ENCODE peak calls at places on chromosomes 6 and 20, in seven cellular contexts. One of them, this sample, is unnamed.

GRCh38 chr6:87705070-87705691 is 3.1 kb upstream of the AKIRIN2 start:
- DNase-seq in heart left ventricle: no peak
- DNase-seq in transverse colon: no peak
- DNase-seq in HCT116: no peak
- DNase-seq in IMR-90: peak; percentile 80
- DNase-seq in A549: peak; percentile 41
- DNase-seq in sigmoid colon: no peak
- DNase-seq in this sample: no peak

GRCh38 chr6:34475167-34476047 is 9.5 kb downstream of the PACSIN1 start:
- DNase-seq in heart left ventricle: no peak
- DNase-seq in transverse colon: no peak
- DNase-seq in HCT116: no peak
- DNase-seq in IMR-90: peak; percentile 43
- DNase-seq in A549: no peak
- DNase-seq in sigmoid colon: no peak
- DNase-seq in this sample: no peak

GRCh38 chr6:161137320-161137719 is 136.5 kb downstream of the AGPAT4 start:
- DNase-seq in heart left ventricle: no peak
- DNase-seq in transverse colon: no peak
- DNase-seq in HCT116: no peak
- DNase-seq in IMR-90: no peak
- DNase-seq in A549: no peak
- DNase-seq in sigmoid colon: no peak
- DNase-seq in this sample: peak; percentile 56

GRCh38 chr6:105620878-105621277 is 218.0 kb upstream of the PREP start:
- DNase-seq in heart left ventricle: no peak
- DNase-seq in transverse colon: no peak
- DNase-seq in HCT116: no peak
- DNase-seq in IMR-90: peak; percentile 40
- DNase-seq in A549: no peak
- DNase-seq in sigmoid colon: no peak
- DNase-seq in this sample: no peak

GRCh38 chr6:27168108-27168507 is 79.4 kb upstream of the PRSS16 start:
- DNase-seq in heart left ventricle: no peak
- DNase-seq in transverse colon: no peak
- DNase-seq in HCT116: no peak
- DNase-seq in IMR-90: peak; percentile 94
- DNase-seq in A549: no peak
- DNase-seq in sigmoid colon: no peak
- DNase-seq in this sample: no peak

GRCh38 chr6:340991-341827 is 48.9 kb downstream of the DUSP22 start:
- DNase-seq in heart left ventricle: no peak
- DNase-seq in transverse colon: peak; percentile 62
- DNase-seq in HCT116: no peak
- DNase-seq in IMR-90: no peak
- DNase-seq in A549: no peak
- DNase-seq in sigmoid colon: no peak
- DNase-seq in this sample: no peak

GRCh38 chr6:71400852-71401251 is 112.2 kb downstream of the OGFRL1 start:
- DNase-seq in heart left ventricle: no peak
- DNase-seq in transverse colon: no peak
- DNase-seq in HCT116: no peak
- DNase-seq in IMR-90: peak; percentile 29
- DNase-seq in A549: no peak
- DNase-seq in sigmoid colon: no peak
- DNase-seq in this sample: no peak

GRCh38 chr20:46034039-46034438 is 5.0 kb downstream of the SLC12A5 start:
- DNase-seq in heart left ventricle: no peak
- DNase-seq in transverse colon: no peak
- DNase-seq in HCT116: no peak
- DNase-seq in IMR-90: no peak
- DNase-seq in A549: no peak
- DNase-seq in sigmoid colon: no peak
- DNase-seq in this sample: no peak

GRCh38 chr20:39291301-39291700 is 329.2 kb downstream of the DHX35 start:
- DNase-seq in heart left ventricle: no peak
- DNase-seq in transverse colon: no peak
- DNase-seq in HCT116: no peak
- DNase-seq in IMR-90: no peak
- DNase-seq in A549: no peak
- DNase-seq in sigmoid colon: no peak
- DNase-seq in this sample: no peak

GRCh38 chr6:37210313-37210898 is 40.5 kb downstream of the PIM1 start:
- DNase-seq in heart left ventricle: peak; percentile 75
- DNase-seq in transverse colon: peak; percentile 84
- DNase-seq in HCT116: peak; percentile 72
- DNase-seq in IMR-90: peak; percentile 85
- DNase-seq in A549: peak; percentile 49
- DNase-seq in sigmoid colon: peak; percentile 85
- DNase-seq in this sample: no peak

GRCh38 chr6:12804967-12805645 is 88.5 kb downstream of the PHACTR1 start:
- DNase-seq in heart left ventricle: no peak
- DNase-seq in transverse colon: no peak
- DNase-seq in HCT116: no peak
- DNase-seq in IMR-90: no peak
- DNase-seq in A549: no peak
- DNase-seq in sigmoid colon: no peak
- DNase-seq in this sample: no peak

GRCh38 chr6:136015531-136015930 is 164.0 kb downstream of the PDE7B start:
- DNase-seq in heart left ventricle: no peak
- DNase-seq in transverse colon: no peak
- DNase-seq in HCT116: no peak
- DNase-seq in IMR-90: peak; percentile 55
- DNase-seq in A549: no peak
- DNase-seq in sigmoid colon: no peak
- DNase-seq in this sample: no peak

GRCh38 chr6:82182756-82183155 is 64.8 kb downstream of the IBTK start:
- DNase-seq in heart left ventricle: no peak
- DNase-seq in transverse colon: no peak
- DNase-seq in HCT116: no peak
- DNase-seq in IMR-90: peak; percentile 70
- DNase-seq in A549: no peak
- DNase-seq in sigmoid colon: no peak
- DNase-seq in this sample: no peak

GRCh38 chr6:167799033-167799933 is 27.4 kb upstream of the AFDN start:
- DNase-seq in heart left ventricle: no peak
- DNase-seq in transverse colon: no peak
- DNase-seq in HCT116: no peak
- DNase-seq in IMR-90: no peak
- DNase-seq in A549: no peak
- DNase-seq in sigmoid colon: no peak
- DNase-seq in this sample: no peak

GRCh38 chr20:34312024-34312460 is 8.9 kb upstream of the AHCY start:
- DNase-seq in heart left ventricle: no peak
- DNase-seq in transverse colon: no peak
- DNase-seq in HCT116: no peak
- DNase-seq in IMR-90: no peak
- DNase-seq in A549: no peak
- DNase-seq in sigmoid colon: no peak
- DNase-seq in this sample: no peak

GRCh38 chr6:75602164-75602896 is 650 bp downstream of the SENP6 start:
- DNase-seq in heart left ventricle: peak; percentile 58
- DNase-seq in transverse colon: peak; percentile 33
- DNase-seq in HCT116: peak; percentile 15
- DNase-seq in IMR-90: peak; percentile 42
- DNase-seq in A549: no peak
- DNase-seq in sigmoid colon: peak; percentile 72
- DNase-seq in this sample: no peak

GRCh38 chr20:34705383-34706021 is 1.4 kb downstream of the TP53INP2 start:
- DNase-seq in heart left ventricle: peak; percentile 61
- DNase-seq in transverse colon: peak; percentile 67
- DNase-seq in HCT116: no peak
- DNase-seq in IMR-90: peak; percentile 23
- DNase-seq in A549: peak; percentile 37
- DNase-seq in sigmoid colon: no peak
- DNase-seq in this sample: no peak

GRCh38 chr6:107045733-107046312 is 17.8 kb downstream of the MTRES1 start:
- DNase-seq in heart left ventricle: no peak
- DNase-seq in transverse colon: no peak
- DNase-seq in HCT116: no peak
- DNase-seq in IMR-90: no peak
- DNase-seq in A549: no peak
- DNase-seq in sigmoid colon: no peak
- DNase-seq in this sample: no peak

GRCh38 chr20:1313236-1313964 is 15.5 kb downstream of the SDCBP2 start:
- DNase-seq in heart left ventricle: peak; percentile 83
- DNase-seq in transverse colon: peak; percentile 73
- DNase-seq in HCT116: peak; percentile 49
- DNase-seq in IMR-90: peak; percentile 71
- DNase-seq in A549: peak; percentile 75
- DNase-seq in sigmoid colon: peak; percentile 88
- DNase-seq in this sample: no peak

GRCh38 chr20:24158271-24158670 is 169.7 kb upstream of the GGTLC1 start:
- DNase-seq in heart left ventricle: no peak
- DNase-seq in transverse colon: no peak
- DNase-seq in HCT116: no peak
- DNase-seq in IMR-90: no peak
- DNase-seq in A549: no peak
- DNase-seq in sigmoid colon: no peak
- DNase-seq in this sample: no peak

GRCh38 chr20:376750-377149 is 3.8 kb upstream of the TRIB3 start:
- DNase-seq in heart left ventricle: no peak
- DNase-seq in transverse colon: no peak
- DNase-seq in HCT116: no peak
- DNase-seq in IMR-90: no peak
- DNase-seq in A549: no peak
- DNase-seq in sigmoid colon: no peak
- DNase-seq in this sample: no peak

GRCh38 chr6:24859132-24859531 is 60.4 kb upstream of the ARMH2 start:
- DNase-seq in heart left ventricle: no peak
- DNase-seq in transverse colon: no peak
- DNase-seq in HCT116: no peak
- DNase-seq in IMR-90: no peak
- DNase-seq in A549: no peak
- DNase-seq in sigmoid colon: no peak
- DNase-seq in this sample: no peak

GRCh38 chr20:55632592-55632991 is 372.7 kb downstream of the CBLN4 start:
- DNase-seq in heart left ventricle: no peak
- DNase-seq in transverse colon: no peak
- DNase-seq in HCT116: no peak
- DNase-seq in IMR-90: no peak
- DNase-seq in A549: no peak
- DNase-seq in sigmoid colon: no peak
- DNase-seq in this sample: no peak
- H3K4me3 ChIP-seq in heart left ventricle: no peak overlapping the region
- H3K4me3 ChIP-seq in transverse colon: no peak overlapping the region
- H3K4me3 ChIP-seq in HCT116: no peak overlapping the region
- H3K4me3 ChIP-seq in IMR-90: no peak overlapping the region
- H3K4me3 ChIP-seq in A549: no peak overlapping the region
- H3K4me3 ChIP-seq in sigmoid colon: no peak overlapping the region
- H3K4me3 ChIP-seq in this sample: no peak overlapping the region

GRCh38 chr6:138541793-138542481 is 42.6 kb upstream of the NHSL1 start:
- DNase-seq in heart left ventricle: no peak
- DNase-seq in transverse colon: no peak
- DNase-seq in HCT116: no peak
- DNase-seq in IMR-90: no peak
- DNase-seq in A549: no peak
- DNase-seq in sigmoid colon: no peak
- DNase-seq in this sample: no peak

GRCh38 chr6:138544521-138544920 is 45.2 kb upstream of the NHSL1 start:
- DNase-seq in heart left ventricle: no peak
- DNase-seq in transverse colon: no peak
- DNase-seq in HCT116: no peak
- DNase-seq in IMR-90: peak; percentile 24
- DNase-seq in A549: no peak
- DNase-seq in sigmoid colon: no peak
- DNase-seq in this sample: no peak

GRCh38 chr6:138543648-138544047 is 44.4 kb upstream of the NHSL1 start:
- DNase-seq in heart left ventricle: no peak
- DNase-seq in transverse colon: no peak
- DNase-seq in HCT116: no peak
- DNase-seq in IMR-90: no peak
- DNase-seq in A549: no peak
- DNase-seq in sigmoid colon: no peak
- DNase-seq in this sample: no peak

GRCh38 chr6:138546733-138547185 is 47.5 kb upstream of the NHSL1 start:
- DNase-seq in heart left ventricle: no peak
- DNase-seq in transverse colon: no peak
- DNase-seq in HCT116: no peak
- DNase-seq in IMR-90: peak; percentile 67
- DNase-seq in A549: no peak
- DNase-seq in sigmoid colon: no peak
- DNase-seq in this sample: no peak

GRCh38 chr6:138545621-138545980 is 46.3 kb upstream of the NHSL1 start:
- DNase-seq in heart left ventricle: peak; percentile 85
- DNase-seq in transverse colon: peak; percentile 60
- DNase-seq in HCT116: no peak
- DNase-seq in IMR-90: peak; percentile 31
- DNase-seq in A549: no peak
- DNase-seq in sigmoid colon: peak; percentile 79
- DNase-seq in this sample: no peak
- TF ChIP-seq CTCF in heart left ventricle: no peak
- TF ChIP-seq CTCF in transverse colon: no peak
- TF ChIP-seq CTCF in HCT116: no peak
- TF ChIP-seq CTCF in IMR-90: no peak
- TF ChIP-seq CTCF in A549: no peak
- TF ChIP-seq CTCF in sigmoid colon: no peak
- TF ChIP-seq CTCF in this sample: no peak

GRCh38 chr6:46491201-46491788 is at the start of gene RCAN2:
- DNase-seq in heart left ventricle: peak; percentile 82
- DNase-seq in transverse colon: peak; percentile 60
- DNase-seq in HCT116: peak; percentile 29
- DNase-seq in IMR-90: peak; percentile 8
- DNase-seq in A549: peak; percentile 15
- DNase-seq in sigmoid colon: peak; percentile 81
- DNase-seq in this sample: no peak
- TF ChIP-seq POLR2A in heart left ventricle: peak; percentile 82
- TF ChIP-seq POLR2A in transverse colon: no peak
- TF ChIP-seq POLR2A in HCT116: no peak
- TF ChIP-seq POLR2A in IMR-90: no peak
- TF ChIP-seq POLR2A in A549: no peak
- TF ChIP-seq POLR2A in sigmoid colon: no peak
- TF ChIP-seq POLR2A in this sample: no peak

GRCh38 chr20:50692553-50692933 is 1.2 kb upstream of the RIPOR3 start:
- DNase-seq in heart left ventricle: no peak
- DNase-seq in transverse colon: no peak
- DNase-seq in HCT116: no peak
- DNase-seq in IMR-90: no peak
- DNase-seq in A549: no peak
- DNase-seq in sigmoid colon: no peak
- DNase-seq in this sample: no peak

GRCh38 chr20:50691585-50692552 is 527 bp upstream of the RIPOR3 start:
- DNase-seq in heart left ventricle: no peak
- DNase-seq in transverse colon: no peak
- DNase-seq in HCT116: no peak
- DNase-seq in IMR-90: peak; percentile 69
- DNase-seq in A549: no peak
- DNase-seq in sigmoid colon: peak; percentile 73
- DNase-seq in this sample: no peak

GRCh38 chr20:50690562-50690978 is 772 bp downstream of the RIPOR3 start:
- DNase-seq in heart left ventricle: no peak
- DNase-seq in transverse colon: no peak
- DNase-seq in HCT116: no peak
- DNase-seq in IMR-90: no peak
- DNase-seq in A549: no peak
- DNase-seq in sigmoid colon: no peak
- DNase-seq in this sample: no peak

GRCh38 chr20:50689864-50690263 is 1.5 kb downstream of the RIPOR3 start:
- DNase-seq in heart left ventricle: no peak
- DNase-seq in transverse colon: no peak
- DNase-seq in HCT116: no peak
- DNase-seq in IMR-90: no peak
- DNase-seq in A549: no peak
- DNase-seq in sigmoid colon: peak; percentile 71
- DNase-seq in this sample: no peak

GRCh38 chr20:50690979-50691584 is at the start of gene RIPOR3:
- DNase-seq in heart left ventricle: peak; percentile 23
- DNase-seq in transverse colon: no peak
- DNase-seq in HCT116: no peak
- DNase-seq in IMR-90: no peak
- DNase-seq in A549: no peak
- DNase-seq in sigmoid colon: peak; percentile 78
- DNase-seq in this sample: no peak
- H3K4me3 ChIP-seq in heart left ventricle: peak within 1 kb of the TSS; percentile 59
- H3K4me3 ChIP-seq in transverse colon: no peak within 1 kb of the TSS
- H3K4me3 ChIP-seq in HCT116: no peak within 1 kb of the TSS
- H3K4me3 ChIP-seq in IMR-90: peak within 1 kb of the TSS; percentile 20
- H3K4me3 ChIP-seq in A549: no peak within 1 kb of the TSS
- H3K4me3 ChIP-seq in sigmoid colon: peak within 1 kb of the TSS; percentile 40
- H3K4me3 ChIP-seq in this sample: peak within 1 kb of the TSS; percentile 52